ENCODE peak calls at places on chromosomes 7 and 10, in six cellular contexts. One of them, this sample, is unnamed.

GRCh38 chr7:108372601-108373000 is 83.6 kb downstream of the NRCAM start:
- DNase-seq in PC-3: no peak
- DNase-seq in hepatocyte: no peak
- DNase-seq in fibroblast of lung: peak; percentile 42
- DNase-seq in MM.1S: no peak
- DNase-seq in OCI-LY7: no peak
- DNase-seq in this sample: no peak

GRCh38 chr7:20229652-20230500 is 12.7 kb upstream of the MACC1 start:
- DNase-seq in OCI-LY7: no peak
- DNase-seq in hepatocyte: no peak
- DNase-seq in MM.1S: no peak
- DNase-seq in fibroblast of lung: peak; percentile 91
- DNase-seq in PC-3: peak; percentile 66
- DNase-seq in this sample: peak; percentile 50

GRCh38 chr10:352476-353235 is 217.4 kb downstream of the ZMYND11 start:
- DNase-seq in OCI-LY7: no peak
- DNase-seq in MM.1S: no peak
- DNase-seq in fibroblast of lung: no peak
- DNase-seq in PC-3: no peak
- DNase-seq in hepatocyte: no peak
- DNase-seq in this sample: no peak

GRCh38 chr10:71326464-71326881 is 7.4 kb downstream of the SLC29A3 start:
- DNase-seq in fibroblast of lung: no peak
- DNase-seq in MM.1S: no peak
- DNase-seq in OCI-LY7: no peak
- DNase-seq in PC-3: no peak
- DNase-seq in hepatocyte: no peak
- DNase-seq in this sample: no peak

GRCh38 chr10:125209591-125210373 is 49.4 kb upstream of the CTBP2 start:
- DNase-seq in MM.1S: no peak
- DNase-seq in OCI-LY7: no peak
- DNase-seq in fibroblast of lung: peak; percentile 54
- DNase-seq in hepatocyte: no peak
- DNase-seq in PC-3: no peak
- DNase-seq in this sample: no peak

GRCh38 chr10:66746711-66747110 is 179.1 kb upstream of the LRRTM3 start:
- DNase-seq in PC-3: peak; percentile 46
- DNase-seq in fibroblast of lung: peak; percentile 61
- DNase-seq in MM.1S: no peak
- DNase-seq in hepatocyte: no peak
- DNase-seq in OCI-LY7: no peak
- DNase-seq in this sample: peak; percentile 15

GRCh38 chr10:52308251-52309031 is 5.6 kb upstream of the DKK1 start:
- DNase-seq in fibroblast of lung: peak; percentile 71
- DNase-seq in PC-3: peak; percentile 94
- DNase-seq in hepatocyte: peak; percentile 79
- DNase-seq in OCI-LY7: peak; percentile 43
- DNase-seq in MM.1S: peak; percentile 70
- DNase-seq in this sample: peak; percentile 58

GRCh38 chr7:139321071-139321745 is 19.9 kb upstream of the FMC1 start:
- DNase-seq in hepatocyte: peak; percentile 43
- DNase-seq in PC-3: peak; percentile 43
- DNase-seq in OCI-LY7: peak; percentile 14
- DNase-seq in fibroblast of lung: no peak
- DNase-seq in MM.1S: no peak
- DNase-seq in this sample: peak; percentile 22

GRCh38 chr7:74579800-74580685 is 77.5 kb upstream of the GTF2I start:
- DNase-seq in hepatocyte: peak; percentile 86
- DNase-seq in MM.1S: no peak
- DNase-seq in OCI-LY7: no peak
- DNase-seq in fibroblast of lung: peak; percentile 26
- DNase-seq in PC-3: peak; percentile 42
- DNase-seq in this sample: no peak

GRCh38 chr10:57247271-57247670 is 886.2 kb upstream of the ZWINT start:
- DNase-seq in MM.1S: no peak
- DNase-seq in hepatocyte: no peak
- DNase-seq in OCI-LY7: no peak
- DNase-seq in fibroblast of lung: no peak
- DNase-seq in PC-3: no peak
- DNase-seq in this sample: no peak

GRCh38 chr7:122790558-122790957 is 87.8 kb upstream of the RNF148 start:
- DNase-seq in OCI-LY7: no peak
- DNase-seq in hepatocyte: no peak
- DNase-seq in fibroblast of lung: no peak
- DNase-seq in MM.1S: no peak
- DNase-seq in PC-3: no peak
- DNase-seq in this sample: no peak

GRCh38 chr7:92997719-92998118 is 120.1 kb downstream of the SAMD9 start:
- DNase-seq in OCI-LY7: no peak
- DNase-seq in MM.1S: no peak
- DNase-seq in hepatocyte: no peak
- DNase-seq in fibroblast of lung: no peak
- DNase-seq in PC-3: no peak
- DNase-seq in this sample: no peak

GRCh38 chr10:104424719-104425118 is 71.1 kb downstream of the CFAP58 start:
- DNase-seq in hepatocyte: no peak
- DNase-seq in PC-3: no peak
- DNase-seq in fibroblast of lung: no peak
- DNase-seq in MM.1S: no peak
- DNase-seq in OCI-LY7: no peak
- DNase-seq in this sample: peak; percentile 96

GRCh38 chr7:120603366-120603765 is 254.6 kb downstream of the TSPAN12 start:
- DNase-seq in PC-3: no peak
- DNase-seq in fibroblast of lung: no peak
- DNase-seq in hepatocyte: no peak
- DNase-seq in OCI-LY7: no peak
- DNase-seq in MM.1S: no peak
- DNase-seq in this sample: no peak

GRCh38 chr7:116525298-116525912 is 569 bp downstream of the CAV1 start:
- DNase-seq in OCI-LY7: no peak
- DNase-seq in PC-3: peak; percentile 44
- DNase-seq in hepatocyte: peak; percentile 35
- DNase-seq in MM.1S: peak; percentile 74
- DNase-seq in fibroblast of lung: no peak
- DNase-seq in this sample: no peak

GRCh38 chr7:149869867-149870266 is 3.9 kb upstream of the ATP6V0E2 start:
- DNase-seq in OCI-LY7: no peak
- DNase-seq in MM.1S: peak; percentile 40
- DNase-seq in fibroblast of lung: no peak
- DNase-seq in hepatocyte: no peak
- DNase-seq in PC-3: no peak
- DNase-seq in this sample: no peak

GRCh38 chr10:113297226-113297625 is 255.6 kb upstream of the HABP2 start:
- DNase-seq in MM.1S: no peak
- DNase-seq in PC-3: peak; percentile 64
- DNase-seq in fibroblast of lung: peak; percentile 61
- DNase-seq in OCI-LY7: no peak
- DNase-seq in hepatocyte: no peak
- DNase-seq in this sample: peak; percentile 9

GRCh38 chr7:44563171-44563679 is 10.5 kb downstream of the DDX56 start:
- DNase-seq in OCI-LY7: no peak
- DNase-seq in fibroblast of lung: no peak
- DNase-seq in hepatocyte: no peak
- DNase-seq in PC-3: no peak
- DNase-seq in MM.1S: no peak
- DNase-seq in this sample: no peak

GRCh38 chr7:127794551-127794950 is 142.6 kb downstream of the SND1 start:
- DNase-seq in MM.1S: no peak
- DNase-seq in hepatocyte: no peak
- DNase-seq in fibroblast of lung: no peak
- DNase-seq in PC-3: no peak
- DNase-seq in OCI-LY7: no peak
- DNase-seq in this sample: no peak

GRCh38 chr7:151851782-151852181 is 25.1 kb downstream of the PRKAG2 start:
- DNase-seq in OCI-LY7: no peak
- DNase-seq in hepatocyte: no peak
- DNase-seq in PC-3: no peak
- DNase-seq in MM.1S: no peak
- DNase-seq in fibroblast of lung: no peak
- DNase-seq in this sample: no peak

GRCh38 chr10:27527597-27528295 is 23.6 kb downstream of the RAB18 start:
- DNase-seq in PC-3: no peak
- DNase-seq in OCI-LY7: no peak
- DNase-seq in fibroblast of lung: no peak
- DNase-seq in hepatocyte: no peak
- DNase-seq in MM.1S: no peak
- DNase-seq in this sample: no peak

GRCh38 chr7:9504678-9505077 is 1071.3 kb downstream of the NXPH1 start:
- DNase-seq in fibroblast of lung: no peak
- DNase-seq in hepatocyte: no peak
- DNase-seq in MM.1S: no peak
- DNase-seq in PC-3: no peak
- DNase-seq in OCI-LY7: no peak
- DNase-seq in this sample: no peak

GRCh38 chr10:97025613-97026242 is 160.0 kb downstream of the SLIT1 start:
- DNase-seq in MM.1S: peak; percentile 33
- DNase-seq in hepatocyte: peak; percentile 49
- DNase-seq in fibroblast of lung: peak; percentile 40
- DNase-seq in OCI-LY7: peak; percentile 77
- DNase-seq in PC-3: peak; percentile 25
- DNase-seq in this sample: peak; percentile 21

GRCh38 chr7:130966246-130967009 is 232.4 kb upstream of the KLF14 start:
- DNase-seq in OCI-LY7: no peak
- DNase-seq in MM.1S: no peak
- DNase-seq in PC-3: no peak
- DNase-seq in hepatocyte: no peak
- DNase-seq in fibroblast of lung: peak; percentile 90
- DNase-seq in this sample: no peak

GRCh38 chr10:123865350-123865749 is 26.3 kb downstream of the CPXM2 start:
- DNase-seq in hepatocyte: no peak
- DNase-seq in MM.1S: no peak
- DNase-seq in PC-3: no peak
- DNase-seq in OCI-LY7: no peak
- DNase-seq in fibroblast of lung: no peak
- DNase-seq in this sample: no peak

GRCh38 chr7:44277851-44278250 is 47.5 kb downstream of the CAMK2B start:
- DNase-seq in fibroblast of lung: peak; percentile 10
- DNase-seq in hepatocyte: no peak
- DNase-seq in MM.1S: no peak
- DNase-seq in PC-3: no peak
- DNase-seq in OCI-LY7: no peak
- DNase-seq in this sample: no peak

GRCh38 chr7:46654546-46655443 is 733.7 kb upstream of the IGFBP3 start:
- DNase-seq in fibroblast of lung: peak; percentile 31
- DNase-seq in MM.1S: no peak
- DNase-seq in hepatocyte: no peak
- DNase-seq in PC-3: peak; percentile 41
- DNase-seq in OCI-LY7: no peak
- DNase-seq in this sample: peak; percentile 83

GRCh38 chr7:93715234-93715633 is 140.7 kb upstream of the CALCR start:
- DNase-seq in PC-3: peak; percentile 47
- DNase-seq in hepatocyte: peak; percentile 60
- DNase-seq in OCI-LY7: peak; percentile 30
- DNase-seq in MM.1S: no peak
- DNase-seq in fibroblast of lung: peak; percentile 43
- DNase-seq in this sample: peak; percentile 19

GRCh38 chr10:72186633-72187330 is 29.0 kb upstream of the ANAPC16 start:
- DNase-seq in MM.1S: no peak
- DNase-seq in PC-3: no peak
- DNase-seq in fibroblast of lung: peak; percentile 7
- DNase-seq in hepatocyte: no peak
- DNase-seq in OCI-LY7: no peak
- DNase-seq in this sample: peak; percentile 28

GRCh38 chr10:62851449-62851848 is 35.3 kb upstream of the EGR2 start:
- DNase-seq in OCI-LY7: peak; percentile 39
- DNase-seq in hepatocyte: no peak
- DNase-seq in MM.1S: no peak
- DNase-seq in fibroblast of lung: no peak
- DNase-seq in PC-3: peak; percentile 86
- DNase-seq in this sample: no peak
- TF ChIP-seq CTCF in OCI-LY7: peak; percentile 77
- TF ChIP-seq CTCF in hepatocyte: peak; percentile 16
- TF ChIP-seq CTCF in MM.1S: peak; percentile 36
- TF ChIP-seq CTCF in fibroblast of lung: peak; percentile 44
- TF ChIP-seq CTCF in PC-3: peak; percentile 98
- TF ChIP-seq CTCF in this sample: peak; percentile 56

GRCh38 chr10:26485150-26485941 is 47.2 kb downstream of the APBB1IP start:
- DNase-seq in OCI-LY7: no peak
- DNase-seq in hepatocyte: peak; percentile 17
- DNase-seq in fibroblast of lung: peak; percentile 80
- DNase-seq in PC-3: no peak
- DNase-seq in MM.1S: no peak
- DNase-seq in this sample: no peak

GRCh38 chr10:26486985-26487850 is 49.1 kb downstream of the APBB1IP start:
- DNase-seq in fibroblast of lung: peak; percentile 96
- DNase-seq in PC-3: peak; percentile 82
- DNase-seq in hepatocyte: peak; percentile 74
- DNase-seq in OCI-LY7: no peak
- DNase-seq in MM.1S: no peak
- DNase-seq in this sample: peak; percentile 59

GRCh38 chr10:26483554-26483953 is 45.4 kb downstream of the APBB1IP start:
- DNase-seq in PC-3: peak; percentile 36
- DNase-seq in fibroblast of lung: peak; percentile 19
- DNase-seq in OCI-LY7: no peak
- DNase-seq in MM.1S: no peak
- DNase-seq in hepatocyte: no peak
- DNase-seq in this sample: no peak

GRCh38 chr10:26488344-26488743 is 50.2 kb downstream of the APBB1IP start:
- DNase-seq in hepatocyte: no peak
- DNase-seq in PC-3: peak; percentile 63
- DNase-seq in OCI-LY7: no peak
- DNase-seq in fibroblast of lung: peak; percentile 49
- DNase-seq in MM.1S: no peak
- DNase-seq in this sample: peak; percentile 73

GRCh38 chr10:26486304-26486703 is 48.2 kb downstream of the APBB1IP start:
- DNase-seq in hepatocyte: peak; percentile 12
- DNase-seq in PC-3: peak; percentile 76
- DNase-seq in OCI-LY7: no peak
- DNase-seq in MM.1S: no peak
- DNase-seq in fibroblast of lung: peak; percentile 98
- DNase-seq in this sample: peak; percentile 60
- H3K4me1 ChIP-seq in hepatocyte: peaks cover 19% of the 10 kb centered on the region
- H3K4me1 ChIP-seq in PC-3: peaks cover 45% of the 10 kb centered on the region
- H3K4me1 ChIP-seq in OCI-LY7: peaks cover 43% of the 10 kb centered on the region
- H3K4me1 ChIP-seq in MM.1S: no peaks in the 10 kb centered on the region
- H3K4me1 ChIP-seq in fibroblast of lung: peaks cover 3% of the 10 kb centered on the region
- H3K4me1 ChIP-seq in this sample: peaks cover 9% of the 10 kb centered on the region

DNA sequence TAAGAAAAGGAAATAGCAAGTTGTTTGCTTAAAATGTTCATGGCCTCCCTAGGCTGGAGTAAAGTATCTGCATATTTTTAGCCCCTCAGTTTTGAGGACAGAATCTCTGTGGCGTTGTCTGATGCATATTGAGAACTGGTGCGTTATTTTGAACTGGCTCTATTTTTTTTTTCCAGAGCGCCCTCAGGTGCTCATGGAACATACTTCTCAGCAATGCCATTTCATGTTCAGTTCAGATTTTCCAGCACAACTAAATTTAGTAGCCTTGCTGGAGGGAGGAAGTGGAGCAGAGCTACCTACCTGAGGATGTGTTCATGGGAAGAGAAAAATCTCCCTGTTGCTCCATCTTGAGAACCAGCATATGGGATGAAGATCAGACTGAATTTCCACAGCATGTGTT is 870.5 kb downstream of the LRMDA start:
- DNase-seq in OCI-LY7: no peak
- DNase-seq in MM.1S: no peak
- DNase-seq in hepatocyte: peak; percentile 19
- DNase-seq in fibroblast of lung: no peak
- DNase-seq in PC-3: peak; percentile 85
- DNase-seq in this sample: no peak
- TF ChIP-seq CTCF in OCI-LY7: peak; percentile 22
- TF ChIP-seq CTCF in MM.1S: no peak
- TF ChIP-seq CTCF in hepatocyte: peak; percentile 38
- TF ChIP-seq CTCF in fibroblast of lung: peak; percentile 7
- TF ChIP-seq CTCF in PC-3: peak; percentile 96
- TF ChIP-seq CTCF in this sample: peak; percentile 40

GRCh38 chr7:155722118-155722517 is 77.7 kb downstream of the RBM33 start:
- DNase-seq in OCI-LY7: peak; percentile 68
- DNase-seq in MM.1S: no peak
- DNase-seq in hepatocyte: no peak
- DNase-seq in fibroblast of lung: no peak
- DNase-seq in PC-3: no peak
- DNase-seq in this sample: no peak
- H3K4me1 ChIP-seq in OCI-LY7: peaks cover 100% of the 10 kb centered on the region
- H3K4me1 ChIP-seq in MM.1S: no peaks in the 10 kb centered on the region
- H3K4me1 ChIP-seq in hepatocyte: no peaks in the 10 kb centered on the region
- H3K4me1 ChIP-seq in fibroblast of lung: no peaks in the 10 kb centered on the region
- H3K4me1 ChIP-seq in PC-3: no peaks in the 10 kb centered on the region
- H3K4me1 ChIP-seq in this sample: no peaks in the 10 kb centered on the region